ENCODE peak calls at places on chromosomes 2 and 18, in eight cellular contexts. Y is adrenal gland; R is fibroblast of lung; P is CD8-positive, alpha-beta T cell; H is Peyer's patch; C is astrocyte of the cerebellum; X is GM06990; S is lower lobe of right lung. L is an unnamed sample.

GRCh38 chr18:8654482-8655451 is 45.5 kb downstream of the RAB12 start:
- DNase-seq in Y (no peak), R (no peak), P (no peak), H (no peak), C (peak; percentile 16), X (no peak), S (no peak), L (peak; percentile 45)

GRCh38 chr2:29157131-29157530 is 41.9 kb downstream of the CLIP4 start:
- DNase-seq in Y (no peak), R (no peak), P (no peak), H (no peak), C (no peak), X (no peak), S (no peak), L (no peak)

GRCh38 chr2:170714156-170715061 is 728 bp upstream of the SP5 start:
- DNase-seq in Y (peak; percentile 72), R (no peak), P (no peak), H (peak; percentile 58), C (no peak), X (no peak), S (peak; percentile 70), L (no peak)

GRCh38 chr2:13413989-13414388 is 697.3 kb downstream of the TRIB2 start:
- DNase-seq in Y (no peak), R (no peak), P (no peak), H (no peak), C (no peak), X (no peak), S (no peak), L (no peak)

GRCh38 chr2:235724964-235725603 is 231.2 kb downstream of the AGAP1 start:
- DNase-seq in Y (no peak), R (no peak), P (no peak), H (no peak), C (no peak), X (no peak), S (no peak), L (peak; percentile 14)

GRCh38 chr18:3037423-3037915 is 24.5 kb upstream of the LPIN2 start:
- DNase-seq in Y (no peak), R (peak; percentile 68), P (no peak), H (peak; percentile 73), C (no peak), X (peak; percentile 48), S (no peak), L (peak; percentile 88)

GRCh38 chr2:42092084-42092996 is 44.5 kb downstream of the PKDCC start:
- DNase-seq in Y (no peak), R (peak; percentile 25), P (no peak), H (peak; percentile 72), C (no peak), X (no peak), S (no peak), L (peak; percentile 59)

GRCh38 chr2:54632733-54633692 is 90.4 kb upstream of the EML6 start:
- DNase-seq in Y (no peak), R (peak; percentile 89), P (no peak), H (no peak), C (no peak), X (no peak), S (no peak), L (peak; percentile 91)

GRCh38 chr2:85878719-85879390 is 9.9 kb downstream of the ST3GAL5 start:
- DNase-seq in Y (no peak), R (peak; percentile 90), P (no peak), H (no peak), C (no peak), X (peak; percentile 34), S (no peak), L (no peak)

GRCh38 chr2:142531375-142531774 is 346.1 kb upstream of the KYNU start:
- DNase-seq in Y (no peak), R (peak; percentile 54), P (no peak), H (no peak), C (no peak), X (no peak), S (no peak), L (peak; percentile 60)

GRCh38 chr2:120735750-120736170 is at the start of gene GLI2:
- DNase-seq in Y (peak; percentile 75), R (peak; percentile 89), P (no peak), H (peak; percentile 53), C (peak; percentile 64), X (peak; percentile 53), S (peak; percentile 66), L (peak; percentile 93)

GRCh38 chr2:239666053-239666854 is 265.4 kb upstream of the HDAC4 start:
- DNase-seq in Y (no peak), R (no peak), P (no peak), H (no peak), C (no peak), X (no peak), S (no peak), L (no peak)

GRCh38 chr18:24656044-24656443 is 195.6 kb downstream of the HRH4 start:
- DNase-seq in Y (no peak), R (no peak), P (no peak), H (no peak), C (no peak), X (no peak), S (no peak), L (no peak)

GRCh38 chr2:219175928-219176817 is 552 bp downstream of the CNPPD1 start:
- DNase-seq in Y (peak; percentile 79), R (peak; percentile 38), P (no peak), H (peak; percentile 88), C (no peak), X (peak; percentile 64), S (peak; percentile 72), L (peak; percentile 50)

GRCh38 chr2:219230201-219230540 is 565 bp downstream of the ANKZF1 start:
- DNase-seq in Y (peak; percentile 71), R (peak; percentile 36), P (no peak), H (peak; percentile 81), C (no peak), X (peak; percentile 68), S (peak; percentile 82), L (peak; percentile 53)

GRCh38 chr2:36963734-36964133 is 2.6 kb downstream of the STRN start:
- DNase-seq in Y (no peak), R (no peak), P (no peak), H (no peak), C (no peak), X (no peak), S (no peak), L (no peak)
- H3K4me3 ChIP-seq in Y (no peak overlapping the region), R (no peak overlapping the region), P (no peak overlapping the region), H (no peak overlapping the region), C (no peak overlapping the region), X (no peak overlapping the region), S (no peak overlapping the region), L (no peak overlapping the region)

DNA sequence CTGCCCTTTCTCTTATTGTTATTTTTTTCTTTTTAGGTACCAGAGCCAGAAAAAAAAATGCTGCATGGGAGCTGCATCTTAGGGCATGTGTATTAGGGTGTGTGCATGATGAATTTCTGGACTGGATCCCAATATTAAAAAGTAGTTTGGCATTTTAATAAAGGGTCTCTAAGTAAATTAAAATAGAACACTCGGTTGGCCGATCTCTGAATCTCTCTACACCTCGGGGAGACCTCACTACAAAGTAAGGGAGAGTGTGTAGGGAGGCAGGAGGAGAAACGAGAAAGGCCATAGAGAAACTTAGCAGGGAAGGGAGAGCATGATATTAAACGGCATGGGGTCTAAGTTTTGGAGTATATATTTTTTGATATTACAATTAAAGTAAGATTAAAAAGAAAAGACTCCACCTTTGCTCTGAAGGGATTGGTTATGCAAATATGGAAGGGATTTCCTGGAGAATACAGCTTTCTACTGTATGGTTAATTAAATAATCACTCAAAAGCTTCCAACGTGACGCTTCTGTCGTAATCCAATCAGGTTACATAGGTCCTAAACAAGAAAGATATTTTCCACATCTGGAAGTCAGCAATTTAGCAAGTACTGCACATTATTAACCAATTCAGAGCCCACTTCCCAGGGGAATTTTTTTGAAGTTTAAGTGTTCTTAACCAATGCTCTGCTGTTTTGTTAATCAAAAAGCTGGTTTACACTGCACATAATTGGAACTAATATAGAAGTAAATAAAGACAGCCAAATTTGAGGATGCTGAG is 984 bp upstream of the ZEB2 start:
- DNase-seq in Y (no peak), R (peak; percentile 44), P (no peak), H (no peak), C (no peak), X (no peak), S (no peak), L (peak; percentile 95)
- H3K4me3 ChIP-seq in Y (no peak overlapping the region), R (peak overlapping the region; percentile 79), P (no peak overlapping the region), H (peak overlapping the region; percentile 64), C (peak overlapping the region; percentile 73), X (no peak overlapping the region), S (peak overlapping the region; percentile 70), L (peak overlapping the region; percentile 88)

DNA sequence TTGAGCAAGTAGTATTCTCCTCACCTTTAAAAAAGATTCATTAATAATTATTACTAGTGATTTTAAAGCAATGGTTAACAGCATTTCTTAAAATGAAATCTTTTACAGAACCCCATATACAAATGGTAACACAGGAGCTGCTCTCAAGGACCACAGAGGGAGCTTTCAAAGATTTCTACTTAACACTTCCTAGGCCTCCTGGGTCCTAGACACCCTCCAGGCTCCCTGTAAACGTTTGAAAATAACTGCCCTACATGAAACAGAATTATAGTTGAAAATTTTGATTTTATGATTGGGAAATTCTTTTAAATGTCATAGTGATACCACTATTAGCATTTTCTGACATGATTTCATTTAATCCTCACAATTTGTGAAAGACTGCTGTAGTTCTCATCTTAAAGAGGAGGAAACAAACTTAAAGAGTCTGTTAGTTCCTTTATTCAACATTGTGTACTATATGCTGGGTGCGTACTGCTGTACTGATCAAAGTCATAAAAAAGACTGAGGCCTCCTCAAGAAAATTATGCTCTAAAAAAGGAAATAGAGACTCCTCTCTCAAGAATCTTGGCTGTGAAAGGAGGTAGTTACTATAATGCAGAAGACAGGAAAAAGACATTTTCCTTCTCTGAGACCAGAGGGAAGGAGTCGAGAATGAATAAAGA is 10.6 kb downstream of the CUL3 start:
- DNase-seq in Y (no peak), R (no peak), P (no peak), H (no peak), C (no peak), X (no peak), S (no peak), L (no peak)
- H3K4me3 ChIP-seq in Y (no peak overlapping the region), R (no peak overlapping the region), P (peak overlapping the region; percentile 22), H (no peak overlapping the region), C (no peak overlapping the region), X (no peak overlapping the region), S (no peak overlapping the region), L (no peak overlapping the region)

GRCh38 chr2:14641116-14641515 is 8.6 kb downstream of the LRATD1 start:
- DNase-seq in Y (no peak), R (no peak), P (no peak), H (no peak), C (no peak), X (no peak), S (no peak), L (no peak)

GRCh38 chr2:14638488-14638887 is 6.0 kb downstream of the LRATD1 start:
- DNase-seq in Y (no peak), R (no peak), P (no peak), H (no peak), C (no peak), X (no peak), S (no peak), L (no peak)

GRCh38 chr2:14647714-14648113 is 15.2 kb downstream of the LRATD1 start:
- DNase-seq in Y (no peak), R (no peak), P (no peak), H (no peak), C (no peak), X (no peak), S (no peak), L (no peak)

DNA sequence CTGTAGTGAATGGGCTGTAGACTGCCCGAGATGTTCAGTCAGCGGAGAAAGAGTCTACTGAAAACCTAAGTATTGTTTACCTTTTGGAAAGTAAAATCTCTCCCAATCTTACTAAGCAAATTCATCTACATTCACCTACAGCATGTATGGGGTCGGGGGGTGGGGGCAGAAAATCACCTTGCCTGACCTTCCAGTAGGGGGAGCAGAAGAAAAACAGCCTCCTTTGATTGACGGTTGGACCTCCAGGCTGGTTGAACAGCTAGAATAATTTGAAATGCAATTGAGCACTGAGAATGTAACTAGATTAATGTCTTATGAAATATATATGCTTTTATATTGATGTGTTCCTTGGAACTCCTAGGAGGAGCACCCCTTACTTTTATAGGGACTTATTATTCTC is 10.0 kb downstream of the LRATD1 start:
- DNase-seq in Y (no peak), R (no peak), P (no peak), H (no peak), C (no peak), X (no peak), S (no peak), L (no peak)
- H3K4me3 ChIP-seq in Y (no peak overlapping the region), R (no peak overlapping the region), P (no peak overlapping the region), H (no peak overlapping the region), C (no peak overlapping the region), X (no peak overlapping the region), S (no peak overlapping the region), L (no peak overlapping the region)